ENCODE peak calls at places on chromosome 6, in eight cellular contexts. W is fibroblast of villous mesenchyme; Q is BE2C; L is psoas muscle; A is CD8-positive, alpha-beta T cell; Z is fibroblast of mammary gland; R is CD8-positive, alpha-beta memory T cell; H is MM.1S. S is an unnamed sample.

GRCh38 chr6:99592900-99593299 is 13.7 kb upstream of the PRDM13 start:
- DNase-seq in W (peak), Z (peak), R (no peak), Q (no peak), L (no peak), A (no peak), H (no peak), S (no peak)

GRCh38 chr6:149336529-149336928 is 19.0 kb downstream of the TAB2 start:
- DNase-seq in Z (no peak), H (no peak), W (no peak), Q (no peak), L (no peak), R (no peak), A (no peak), S (no peak)

GRCh38 chr6:141359953-141360352 is 772.8 kb upstream of the GJE1 start:
- DNase-seq in W (peak), R (no peak), Q (no peak), H (no peak), Z (peak), L (no peak), A (no peak), S (no peak)

GRCh38 chr6:125471703-125472102 is 169.9 kb upstream of the HDDC2 start:
- DNase-seq in L (no peak), A (no peak), R (no peak), Z (no peak), Q (no peak), W (no peak), H (no peak), S (no peak)

GRCh38 chr6:125346143-125346925 is 44.6 kb upstream of the HDDC2 start:
- DNase-seq in R (no peak), Q (no peak), L (no peak), A (no peak), Z (no peak), W (no peak), H (peak), S (no peak)

GRCh38 chr6:12909828-12910227 is 193.3 kb downstream of the PHACTR1 start:
- DNase-seq in H (no peak), Z (no peak), Q (no peak), R (no peak), A (no peak), W (no peak), L (no peak), S (no peak)

GRCh38 chr6:125926711-125927110 is 29.9 kb upstream of the HINT3 start:
- DNase-seq in W (no peak), Q (no peak), L (no peak), R (no peak), Z (no peak), A (no peak), H (no peak), S (no peak)

GRCh38 chr6:11779308-11780096 is 899 bp upstream of the ADTRP start:
- DNase-seq in H (no peak), R (no peak), Z (peak), A (no peak), L (no peak), Q (no peak), W (no peak), S (no peak)

GRCh38 chr6:150464966-150465365 is 96.2 kb downstream of the IYD start:
- DNase-seq in Q (no peak), L (no peak), W (peak), Z (no peak), A (no peak), R (no peak), H (no peak), S (no peak)

GRCh38 chr6:149888659-149889058 is 9.3 kb downstream of the RAET1E start:
- DNase-seq in H (no peak), R (no peak), A (no peak), W (peak), L (no peak), Z (peak), Q (no peak), S (no peak)

GRCh38 chr6:125983246-125983945 is 2.9 kb upstream of the TRMT11 start:
- DNase-seq in W (peak), R (no peak), Q (no peak), A (no peak), Z (peak), L (no peak), H (no peak), S (no peak)

GRCh38 chr6:100803264-100803663 is 77.9 kb downstream of the ASCC3 start:
- DNase-seq in Z (no peak), H (no peak), L (no peak), Q (no peak), A (no peak), W (no peak), R (no peak), S (no peak)

GRCh38 chr6:85544776-85545175 is 48.9 kb downstream of the SNX14 start:
- DNase-seq in L (no peak), Q (no peak), Z (peak), W (no peak), A (no peak), H (no peak), R (no peak), S (no peak)

GRCh38 chr6:34070315-34071110 is 75.4 kb downstream of the GRM4 start:
- DNase-seq in W (no peak), R (no peak), Q (no peak), Z (no peak), H (no peak), L (no peak), A (no peak), S (no peak)

GRCh38 chr6:85641916-85642773 is 541 bp downstream of the SYNCRIP start:
- DNase-seq in W (peak), Q (peak), H (peak), L (peak), A (peak), Z (peak), R (peak), S (peak)

GRCh38 chr6:26571592-26572296 is 25.0 kb upstream of the ABT1 start:
- DNase-seq in A (no peak), W (peak), Z (peak), Q (peak), L (no peak), H (no peak), R (no peak), S (no peak)

DNA sequence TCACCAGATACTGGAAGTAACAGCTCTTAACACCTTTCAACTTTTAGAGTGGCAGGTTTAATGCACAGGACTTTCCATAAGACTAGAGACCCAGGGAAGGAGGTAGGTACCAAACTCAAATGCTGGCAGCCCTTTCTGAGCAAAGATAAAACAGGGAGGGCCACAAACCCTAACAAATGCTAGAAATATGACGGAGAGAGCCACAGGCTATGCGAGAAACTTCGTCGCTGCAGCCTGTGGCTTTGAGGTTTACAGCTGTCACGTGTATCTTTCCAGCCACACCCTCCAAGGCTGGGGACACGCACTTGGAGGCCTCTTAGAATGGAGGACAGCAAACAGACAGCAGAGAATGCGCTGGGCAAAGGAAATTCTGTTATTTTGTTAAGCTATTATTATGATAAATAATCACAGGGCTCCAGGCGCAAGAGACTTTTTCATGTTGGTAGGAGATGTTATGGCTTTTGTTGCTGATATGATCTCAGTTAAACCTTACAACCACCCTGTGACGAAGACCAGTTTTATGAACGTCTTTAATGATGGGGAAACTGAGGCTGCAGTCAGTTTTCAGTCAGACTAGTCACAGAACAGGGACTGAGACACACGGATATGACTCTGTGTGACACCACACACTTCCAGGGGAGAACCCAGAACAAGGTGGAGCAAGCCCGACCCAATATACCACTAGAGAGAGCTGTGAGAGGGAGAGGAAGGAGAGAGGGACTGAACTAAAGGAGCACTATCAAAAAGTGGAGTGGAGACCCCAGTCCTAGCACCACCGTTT is 2.0 kb downstream of the TRAM2 start:
- DNase-seq in Z (peak), Q (no peak), H (peak), A (peak), R (peak), L (no peak), W (peak), S (peak)
- H3K4me3 ChIP-seq in Z (peak), Q (no peak), H (peak), A (peak), R (peak), L (peak), W (peak), S (peak)

DNA sequence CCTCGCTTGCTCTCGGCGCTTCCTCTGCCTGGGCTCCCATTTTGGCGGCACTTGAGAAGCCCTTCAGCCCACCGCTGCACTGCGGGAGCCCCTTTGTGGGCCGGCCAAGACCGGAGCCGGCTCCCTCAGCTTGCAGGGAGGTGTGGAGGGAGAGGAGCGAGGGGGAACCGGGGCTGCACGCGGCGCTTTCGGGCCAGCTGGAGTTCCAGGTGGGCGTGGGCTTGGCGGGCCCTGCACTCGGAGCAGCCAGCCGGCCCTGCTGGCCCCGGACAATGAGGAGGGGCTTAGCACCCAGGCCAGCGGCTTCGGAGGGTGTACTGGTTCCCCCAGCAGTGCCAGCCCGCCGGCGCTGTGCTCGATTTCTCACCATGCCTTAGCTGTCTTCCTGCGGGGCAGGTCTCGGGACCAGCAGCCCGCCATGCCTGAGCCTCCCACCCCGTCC is 10.2 kb upstream of the SRPK1 start:
- DNase-seq in H (no peak), A (no peak), R (no peak), Q (no peak), W (no peak), L (no peak), Z (no peak), S (no peak)
- H3K4me3 ChIP-seq in H (no peak), A (no peak), R (no peak), Q (no peak), W (no peak), L (no peak), Z (no peak), S (no peak)

DNA sequence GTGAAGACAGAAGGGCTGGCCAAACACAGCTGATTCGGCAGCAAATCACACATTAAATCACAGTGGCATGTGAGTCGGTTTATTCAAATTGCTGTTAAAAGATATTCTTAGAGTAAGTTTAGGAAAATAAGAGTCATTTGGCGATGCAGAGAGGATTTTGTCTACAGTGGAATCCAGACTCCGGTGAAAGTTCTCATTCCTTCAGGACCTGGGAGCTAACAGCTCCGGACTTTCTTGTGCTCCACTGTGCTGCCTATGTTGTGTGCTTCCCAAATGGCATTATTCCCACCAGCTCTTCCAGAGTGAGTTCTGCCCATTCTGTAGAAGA is 1.5 kb upstream of the EPM2A start:
- DNase-seq in L (no peak), Z (peak), Q (no peak), W (peak), A (no peak), H (no peak), R (no peak), S (no peak)
- H3K4me3 ChIP-seq in L (peak), Z (peak), Q (no peak), W (no peak), A (no peak), H (no peak), R (no peak), S (no peak)

GRCh38 chr6:169320013-169320412 is 66.4 kb upstream of the THBS2 start:
- DNase-seq in W (no peak), H (no peak), A (no peak), L (no peak), R (no peak), Q (no peak), Z (peak), S (no peak)
- H3K4me3 ChIP-seq in W (no peak), H (no peak), A (no peak), L (no peak), R (no peak), Q (no peak), Z (no peak), S (no peak)

GRCh38 chr6:15408008-15408407 is 162.1 kb downstream of the JARID2 start:
- DNase-seq in A (no peak), R (no peak), W (peak), Q (no peak), Z (no peak), H (no peak), L (no peak), S (no peak)

GRCh38 chr6:15410752-15411151 is 164.9 kb downstream of the JARID2 start:
- DNase-seq in L (no peak), Z (no peak), A (no peak), Q (no peak), W (no peak), H (no peak), R (no peak), S (no peak)

GRCh38 chr6:15409301-15410125 is 163.6 kb downstream of the JARID2 start:
- DNase-seq in H (no peak), R (no peak), W (no peak), L (no peak), Q (no peak), A (no peak), Z (no peak), S (no peak)

GRCh38 chr6:15410126-15410391 is 164.2 kb downstream of the JARID2 start:
- DNase-seq in Q (no peak), Z (no peak), H (no peak), L (no peak), W (no peak), R (no peak), A (no peak), S (no peak)

GRCh38 chr6:15408758-15409157 is 162.9 kb downstream of the JARID2 start:
- DNase-seq in L (no peak), Z (no peak), A (no peak), R (no peak), H (no peak), W (no peak), Q (no peak), S (no peak)
- H3K4me3 ChIP-seq in L (no peak), Z (no peak), A (no peak), R (no peak), H (no peak), W (no peak), Q (no peak), S (no peak)

GRCh38 chr6:40285535-40285934 is 301.6 kb downstream of the LRFN2 start:
- DNase-seq in Q (no peak), W (no peak), H (no peak), L (no peak), Z (no peak), A (no peak), R (no peak), S (no peak)
- H3K4me3 ChIP-seq in Q (no peak), W (no peak), H (no peak), L (no peak), Z (no peak), A (no peak), R (no peak), S (no peak)

GRCh38 chr6:21592953-21593352 is 598 bp upstream of the SOX4 start:
- DNase-seq in R (no peak), L (no peak), W (no peak), H (no peak), Z (no peak), A (no peak), Q (no peak), S (no peak)
- H3K4me3 ChIP-seq in R (peak), L (peak), W (peak), H (peak), Z (peak), A (peak), Q (peak), S (peak)

DNA sequence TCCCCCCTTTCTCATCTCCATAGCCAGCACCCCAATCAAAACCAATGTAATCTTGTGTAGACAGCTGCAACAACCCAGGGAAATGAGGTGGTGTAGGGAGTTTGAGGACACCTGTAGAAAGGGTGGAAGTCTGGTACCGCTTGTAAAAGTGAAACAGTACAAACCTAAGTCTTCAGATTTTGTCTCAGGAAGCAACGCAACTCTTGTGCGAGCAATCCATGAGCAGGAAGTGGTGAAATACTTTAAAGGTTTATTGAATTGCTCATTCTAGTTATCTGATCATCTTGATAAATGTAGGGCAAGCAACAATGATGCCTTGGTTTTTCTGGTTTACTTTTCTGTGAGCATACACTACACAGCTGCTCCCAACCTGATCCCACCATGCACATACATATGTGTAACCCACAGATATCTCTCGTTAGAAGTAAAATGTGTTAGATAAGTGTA is 71.1 kb upstream of the THEMIS start:
- DNase-seq in Z (peak), R (peak), W (peak), H (no peak), L (no peak), Q (no peak), A (peak), S (peak)
- H3K4me3 ChIP-seq in Z (no peak), R (peak), W (peak), H (no peak), L (no peak), Q (no peak), A (peak), S (peak)

DNA sequence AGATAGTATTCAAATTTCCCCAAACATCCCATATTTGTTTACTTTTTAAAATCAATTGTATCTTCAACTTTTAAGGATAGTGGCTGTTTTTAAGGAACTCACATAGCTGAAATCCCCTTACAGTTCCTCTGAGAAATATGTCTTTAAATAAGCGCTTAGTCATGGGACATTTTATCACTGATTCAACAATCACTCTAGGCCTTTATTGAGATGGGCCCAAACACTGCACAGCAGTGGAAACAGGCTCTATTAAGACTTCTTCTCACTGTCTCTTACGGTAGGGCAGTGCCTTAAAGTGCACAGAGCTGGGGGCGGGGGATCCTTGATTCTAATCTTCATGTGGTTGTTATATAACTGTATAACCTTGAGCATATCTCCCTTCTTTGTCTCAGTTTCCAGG is 59.8 kb upstream of the RREB1 start:
- DNase-seq in H (no peak), A (no peak), R (no peak), L (no peak), W (no peak), Z (peak), Q (no peak), S (peak)
- H3K4me3 ChIP-seq in H (no peak), A (no peak), R (no peak), L (no peak), W (no peak), Z (no peak), Q (no peak), S (no peak)

GRCh38 chr6:137342607-137343186 is 123.5 kb upstream of the IFNGR1 start:
- DNase-seq in Z (no peak), A (no peak), R (no peak), H (peak), W (no peak), L (no peak), Q (peak), S (no peak)
- H3K4me3 ChIP-seq in Z (peak), A (peak), R (peak), H (peak), W (peak), L (peak), Q (peak), S (peak)

S was measured in Jurkat, Clone E6-1.